ENCODE peak calls at places on chromosomes 11 and 22, in five cellular contexts. J, E, K, Q and W are unnamed samples.

GRCh38 chr11:64791781-64792291 is 11.2 kb downstream of the MAP4K2 start:
- DNase-seq in Q (no peak), E (no peak), K (no peak), J (peak), W (no peak)

GRCh38 chr11:2928605-2929510 is at the start of gene PHLDA2:
- DNase-seq in E (no peak), J (peak), Q (peak), K (no peak), W (no peak)

GRCh38 chr11:126419801-126420729 is 64.6 kb downstream of the ST3GAL4 start:
- DNase-seq in K (no peak), E (no peak), J (peak), Q (no peak), W (no peak)

GRCh38 chr22:35192121-35192918 is 65.0 kb upstream of the HMGXB4 start:
- DNase-seq in E (no peak), J (no peak), K (no peak), Q (no peak), W (no peak)

GRCh38 chr22:24327827-24328226 is 57.2 kb downstream of the SPECC1L start:
- DNase-seq in E (no peak), J (no peak), K (no peak), Q (no peak), W (no peak)

GRCh38 chr11:27347949-27348879 is 14.8 kb downstream of the CCDC34 start:
- DNase-seq in E (no peak), J (no peak), K (no peak), Q (no peak), W (no peak)

GRCh38 chr22:42816339-42816738 is 40.7 kb downstream of the ARFGAP3 start:
- DNase-seq in E (no peak), Q (no peak), J (no peak), K (no peak), W (no peak)

GRCh38 chr11:3631331-3631730 is 10.5 kb downstream of the ART5 start:
- DNase-seq in K (no peak), J (no peak), E (no peak), Q (no peak), W (no peak)

GRCh38 chr11:124612045-124612444 is 817 bp downstream of the PANX3 start:
- DNase-seq in E (no peak), K (no peak), Q (no peak), J (no peak), W (no peak)

GRCh38 chr11:131449391-131450019 is 79.1 kb downstream of the NTM start:
- DNase-seq in E (no peak), K (no peak), Q (no peak), J (no peak), W (no peak)

GRCh38 chr11:17473071-17473744 is 3.4 kb downstream of the ABCC8 start:
- DNase-seq in E (no peak), K (no peak), J (no peak), Q (peak), W (no peak)

GRCh38 chr11:1933416-1934325 is 13.5 kb upstream of the MRPL23 start:
- DNase-seq in Q (no peak), E (no peak), K (no peak), J (peak), W (no peak)